ENCODE peak calls at places on chromosome 15, in nine cellular contexts. U is T-helper 9 cell, Q is GM20000, W is RWPE1, O is HFF-Myc, C is H7, N is stomach, M is T-helper 1 cell, P is cardiac fibroblast. I is an unnamed sample.

GRCh38 chr15:81852826-81853225 is 193.0 kb downstream of the MEX3B start:
- DNase-seq in U (no peak), C (no peak), O (no peak), P (no peak), N (no peak), Q (no peak), M (no peak), W (no peak), I (no peak)

GRCh38 chr15:70383856-70384255 is 286.1 kb upstream of the TLE3 start:
- DNase-seq in U (no peak), O (no peak), Q (no peak), N (no peak), P (no peak), C (no peak), M (no peak), W (no peak), I (no peak)

GRCh38 chr15:101028772-101029438 is 109.7 kb downstream of the LRRK1 start:
- DNase-seq in N (peak; percentile 14), M (no peak), P (no peak), O (no peak), U (no peak), W (no peak), C (no peak), Q (no peak), I (no peak)

GRCh38 chr15:99729920-99730319 is 3.3 kb downstream of the LYSMD4 start:
- DNase-seq in P (peak; percentile 76), Q (no peak), O (peak; percentile 32), U (no peak), N (peak; percentile 38), M (no peak), C (peak; percentile 78), W (peak; percentile 25), I (no peak)

GRCh38 chr15:87227846-87228245 is 1028.7 kb downstream of the NTRK3 start:
- DNase-seq in M (no peak), U (no peak), C (no peak), N (no peak), Q (no peak), W (no peak), O (no peak), P (no peak), I (no peak)

GRCh38 chr15:37031198-37031597 is 69.2 kb downstream of the MEIS2 start:
- DNase-seq in O (peak; percentile 42), W (no peak), P (peak; percentile 84), Q (no peak), N (no peak), C (no peak), U (no peak), M (no peak), I (no peak)

GRCh38 chr15:65877752-65878151 is 8.5 kb downstream of the RAB11A start:
- DNase-seq in N (no peak), P (no peak), U (no peak), M (no peak), C (no peak), O (no peak), W (no peak), Q (no peak), I (no peak)

GRCh38 chr15:40852529-40852928 is 8.7 kb downstream of the SPINT1 start:
- DNase-seq in P (no peak), M (no peak), W (no peak), O (no peak), Q (no peak), C (no peak), U (no peak), N (no peak), I (no peak)

GRCh38 chr15:74173545-74174215 is at the start of gene ISLR:
- DNase-seq in U (no peak), O (no peak), Q (no peak), C (peak; percentile 77), N (no peak), M (no peak), W (no peak), P (peak; percentile 93), I (no peak)

GRCh38 chr15:69035205-69035917 is 20.9 kb downstream of the NOX5 start:
- DNase-seq in N (peak; percentile 56), Q (peak; percentile 46), W (no peak), O (no peak), U (no peak), M (no peak), C (peak; percentile 85), P (no peak), I (no peak)

GRCh38 chr15:60972866-60973265 is 256.2 kb downstream of the RORA start:
- DNase-seq in N (no peak), O (no peak), M (no peak), Q (no peak), U (no peak), C (no peak), W (peak; percentile 23), P (peak; percentile 51), I (no peak)